ENCODE peak calls at places on chromosome 22, in ten cellular contexts. One of them, this sample, is unnamed.
A peak's percentile ranks its signal among the peaks of the same experiment; 100 is the strongest.

GRCh38 chr22:19942071-19942885 is 660 bp upstream of the TXNRD2 start:
- DNase-seq in T-helper 2 cell: peak; percentile 46
- DNase-seq in NCI-H1930: no peak
- DNase-seq in activated CD4-positive, alpha-beta T cell treated with anti-CD3 and anti-CD28 coated beads for 48 hours: peak; percentile 28
- DNase-seq in activated naive CD8-positive, alpha-beta T cell treated with anti-CD3 and anti-CD28 coated beads, Interleukin-2, amount 10 ng/mL, durations not matched to agents 7 days and 5 days: peak; percentile 47
- DNase-seq in activated CD4-positive, CD25-positive, alpha-beta regulatory T cell: no peak
- DNase-seq in mammary epithelial cell: no peak
- DNase-seq in GM12892: no peak
- DNase-seq in non-pigmented ciliary epithelial cell: no peak
- DNase-seq in hypothalamus: peak; percentile 29
- DNase-seq in this sample: no peak

GRCh38 chr22:38742176-38742942 is 13.4 kb downstream of the SUN2 start:
- DNase-seq in non-pigmented ciliary epithelial cell: no peak
- DNase-seq in GM12892: no peak
- DNase-seq in NCI-H1930: no peak
- DNase-seq in hypothalamus: no peak
- DNase-seq in T-helper 2 cell: no peak
- DNase-seq in mammary epithelial cell: no peak
- DNase-seq in activated naive CD8-positive, alpha-beta T cell treated with anti-CD3 and anti-CD28 coated beads, Interleukin-2, amount 10 ng/mL, durations not matched to agents 7 days and 5 days: no peak
- DNase-seq in activated CD4-positive, CD25-positive, alpha-beta regulatory T cell: no peak
- DNase-seq in activated CD4-positive, alpha-beta T cell treated with anti-CD3 and anti-CD28 coated beads for 48 hours: no peak
- DNase-seq in this sample: no peak

GRCh38 chr22:36486619-36487384 is 5.4 kb upstream of the TXN2 start:
- DNase-seq in hypothalamus: no peak
- DNase-seq in activated CD4-positive, CD25-positive, alpha-beta regulatory T cell: peak; percentile 17
- DNase-seq in activated CD4-positive, alpha-beta T cell treated with anti-CD3 and anti-CD28 coated beads for 48 hours: peak; percentile 78
- DNase-seq in NCI-H1930: no peak
- DNase-seq in mammary epithelial cell: peak; percentile 47
- DNase-seq in T-helper 2 cell: peak; percentile 70
- DNase-seq in GM12892: no peak
- DNase-seq in activated naive CD8-positive, alpha-beta T cell treated with anti-CD3 and anti-CD28 coated beads, Interleukin-2, amount 10 ng/mL, durations not matched to agents 7 days and 5 days: no peak
- DNase-seq in non-pigmented ciliary epithelial cell: no peak
- DNase-seq in this sample: no peak

GRCh38 chr22:39427751-39428596 is 28.4 kb downstream of the TAB1 start:
- DNase-seq in activated CD4-positive, CD25-positive, alpha-beta regulatory T cell: no peak
- DNase-seq in NCI-H1930: no peak
- DNase-seq in GM12892: no peak
- DNase-seq in activated CD4-positive, alpha-beta T cell treated with anti-CD3 and anti-CD28 coated beads for 48 hours: no peak
- DNase-seq in non-pigmented ciliary epithelial cell: no peak
- DNase-seq in hypothalamus: no peak
- DNase-seq in activated naive CD8-positive, alpha-beta T cell treated with anti-CD3 and anti-CD28 coated beads, Interleukin-2, amount 10 ng/mL, durations not matched to agents 7 days and 5 days: no peak
- DNase-seq in T-helper 2 cell: no peak
- DNase-seq in mammary epithelial cell: no peak
- DNase-seq in this sample: no peak

GRCh38 chr22:17117890-17118289 is 3.3 kb downstream of the TMEM121B start:
- DNase-seq in non-pigmented ciliary epithelial cell: no peak
- DNase-seq in mammary epithelial cell: no peak
- DNase-seq in NCI-H1930: no peak
- DNase-seq in GM12892: no peak
- DNase-seq in activated naive CD8-positive, alpha-beta T cell treated with anti-CD3 and anti-CD28 coated beads, Interleukin-2, amount 10 ng/mL, durations not matched to agents 7 days and 5 days: no peak
- DNase-seq in activated CD4-positive, CD25-positive, alpha-beta regulatory T cell: no peak
- DNase-seq in hypothalamus: no peak
- DNase-seq in T-helper 2 cell: peak; percentile 33
- DNase-seq in activated CD4-positive, alpha-beta T cell treated with anti-CD3 and anti-CD28 coated beads for 48 hours: no peak
- DNase-seq in this sample: no peak

GRCh38 chr22:27892811-27893210 is 26.2 kb downstream of the PITPNB start:
- DNase-seq in activated naive CD8-positive, alpha-beta T cell treated with anti-CD3 and anti-CD28 coated beads, Interleukin-2, amount 10 ng/mL, durations not matched to agents 7 days and 5 days: no peak
- DNase-seq in T-helper 2 cell: no peak
- DNase-seq in NCI-H1930: no peak
- DNase-seq in non-pigmented ciliary epithelial cell: no peak
- DNase-seq in mammary epithelial cell: no peak
- DNase-seq in GM12892: no peak
- DNase-seq in activated CD4-positive, CD25-positive, alpha-beta regulatory T cell: no peak
- DNase-seq in hypothalamus: no peak
- DNase-seq in activated CD4-positive, alpha-beta T cell treated with anti-CD3 and anti-CD28 coated beads for 48 hours: no peak
- DNase-seq in this sample: no peak

GRCh38 chr22:24417901-24418641 is 9.3 kb upstream of the ADORA2A start:
- DNase-seq in non-pigmented ciliary epithelial cell: no peak
- DNase-seq in NCI-H1930: no peak
- DNase-seq in GM12892: no peak
- DNase-seq in activated CD4-positive, CD25-positive, alpha-beta regulatory T cell: no peak
- DNase-seq in activated CD4-positive, alpha-beta T cell treated with anti-CD3 and anti-CD28 coated beads for 48 hours: no peak
- DNase-seq in T-helper 2 cell: no peak
- DNase-seq in activated naive CD8-positive, alpha-beta T cell treated with anti-CD3 and anti-CD28 coated beads, Interleukin-2, amount 10 ng/mL, durations not matched to agents 7 days and 5 days: no peak
- DNase-seq in mammary epithelial cell: no peak
- DNase-seq in hypothalamus: no peak
- DNase-seq in this sample: no peak

GRCh38 chr22:24583221-24583971 is 9.5 kb downstream of the LRRC75B start:
- DNase-seq in hypothalamus: no peak
- DNase-seq in NCI-H1930: no peak
- DNase-seq in T-helper 2 cell: no peak
- DNase-seq in activated naive CD8-positive, alpha-beta T cell treated with anti-CD3 and anti-CD28 coated beads, Interleukin-2, amount 10 ng/mL, durations not matched to agents 7 days and 5 days: no peak
- DNase-seq in GM12892: no peak
- DNase-seq in non-pigmented ciliary epithelial cell: no peak
- DNase-seq in activated CD4-positive, alpha-beta T cell treated with anti-CD3 and anti-CD28 coated beads for 48 hours: no peak
- DNase-seq in mammary epithelial cell: no peak
- DNase-seq in activated CD4-positive, CD25-positive, alpha-beta regulatory T cell: no peak
- DNase-seq in this sample: no peak

GRCh38 chr22:43592470-43592869 is 180.7 kb downstream of the MPPED1 start:
- DNase-seq in mammary epithelial cell: no peak
- DNase-seq in activated CD4-positive, CD25-positive, alpha-beta regulatory T cell: no peak
- DNase-seq in hypothalamus: no peak
- DNase-seq in non-pigmented ciliary epithelial cell: no peak
- DNase-seq in activated CD4-positive, alpha-beta T cell treated with anti-CD3 and anti-CD28 coated beads for 48 hours: no peak
- DNase-seq in NCI-H1930: no peak
- DNase-seq in T-helper 2 cell: no peak
- DNase-seq in GM12892: no peak
- DNase-seq in activated naive CD8-positive, alpha-beta T cell treated with anti-CD3 and anti-CD28 coated beads, Interleukin-2, amount 10 ng/mL, durations not matched to agents 7 days and 5 days: no peak
- DNase-seq in this sample: no peak

GRCh38 chr22:22119003-22119402 is 125.6 kb upstream of the VPREB1 start:
- DNase-seq in GM12892: no peak
- DNase-seq in activated CD4-positive, alpha-beta T cell treated with anti-CD3 and anti-CD28 coated beads for 48 hours: no peak
- DNase-seq in NCI-H1930: no peak
- DNase-seq in activated CD4-positive, CD25-positive, alpha-beta regulatory T cell: no peak
- DNase-seq in mammary epithelial cell: no peak
- DNase-seq in T-helper 2 cell: no peak
- DNase-seq in activated naive CD8-positive, alpha-beta T cell treated with anti-CD3 and anti-CD28 coated beads, Interleukin-2, amount 10 ng/mL, durations not matched to agents 7 days and 5 days: no peak
- DNase-seq in non-pigmented ciliary epithelial cell: no peak
- DNase-seq in hypothalamus: no peak
- DNase-seq in this sample: no peak

This sample was measured in pulmonary artery endothelial cell.